ENCODE peak calls at places on chromosomes 1 and 21, in five cellular contexts. N is ovary, P is foreskin fibroblast, L is left ventricle myocardium inferior, D is astrocyte of the spinal cord. Q is an unnamed sample.

GRCh38 chr1:164983023-164983650 is 373.4 kb downstream of the LMX1A start:
- DNase-seq in N (no peak), P (no peak), L (no peak), D (no peak), Q (no peak)

GRCh38 chr1:2916153-2916552 is 105.1 kb upstream of the ACTRT2 start:
- DNase-seq in N (no peak), P (no peak), L (no peak), D (no peak), Q (no peak)

GRCh38 chr1:231337043-231337471 is 595 bp downstream of the EXOC8 start:
- DNase-seq in N (peak), P (no peak), L (peak), D (no peak), Q (no peak)

GRCh38 chr1:22886211-22886610 is 86.5 kb downstream of the LACTBL1 start:
- DNase-seq in N (no peak), P (peak), L (no peak), D (peak), Q (no peak)

GRCh38 chr1:178093958-178094751 is at the start of gene RASAL2:
- DNase-seq in N (peak), P (peak), L (peak), D (peak), Q (peak)

GRCh38 chr1:12776801-12777557 is 3.4 kb downstream of the PRAMEF12 start:
- DNase-seq in N (no peak), P (no peak), L (no peak), D (no peak), Q (no peak)

GRCh38 chr1:211843018-211843417 is 12.5 kb upstream of the LPGAT1 start:
- DNase-seq in N (no peak), P (no peak), L (no peak), D (no peak), Q (no peak)

GRCh38 chr1:2650967-2651645 is 18.3 kb upstream of the MMEL1 start:
- DNase-seq in N (no peak), P (no peak), L (peak), D (no peak), Q (peak)

GRCh38 chr21:40819262-40819661 is 27.7 kb downstream of the DSCAM start:
- DNase-seq in N (no peak), P (no peak), L (no peak), D (no peak), Q (no peak)

GRCh38 chr1:89725016-89725380 is 92.1 kb downstream of the LRRC8C start:
- DNase-seq in N (no peak), P (peak), L (peak), D (peak), Q (no peak)

GRCh38 chr1:232868793-232869491 is 63.7 kb downstream of the MAP10 start:
- DNase-seq in N (no peak), P (peak), L (no peak), D (peak), Q (peak)

GRCh38 chr21:28427356-28428022 is 565.2 kb downstream of the LTN1 start:
- DNase-seq in N (no peak), P (peak), L (no peak), D (peak), Q (no peak)

GRCh38 chr1:226722901-226723639 is 16.0 kb downstream of the ITPKB start:
- DNase-seq in N (no peak), P (no peak), L (no peak), D (no peak), Q (no peak)

GRCh38 chr1:42752284-42752683 is 12.2 kb upstream of the CLDN19 start:
- DNase-seq in N (no peak), P (no peak), L (no peak), D (no peak), Q (no peak)

GRCh38 chr1:161945306-161945705 is 78.4 kb downstream of the OLFML2B start:
- DNase-seq in N (no peak), P (no peak), L (no peak), D (no peak), Q (no peak)

GRCh38 chr1:56068908-56069307 is 510.5 kb downstream of the PLPP3 start:
- DNase-seq in N (no peak), P (peak), L (no peak), D (peak), Q (no peak)

GRCh38 chr1:41357451-41358151 is 3.6 kb upstream of the FOXO6 start:
- DNase-seq in N (no peak), P (no peak), L (peak), D (no peak), Q (peak)

GRCh38 chr1:115337276-115337632 is 795 bp downstream of the NGF start:
- DNase-seq in N (peak), P (no peak), L (no peak), D (no peak), Q (no peak)

GRCh38 chr1:30257322-30257721 is 466.1 kb downstream of the MATN1 start:
- DNase-seq in N (no peak), P (no peak), L (no peak), D (no peak), Q (peak)

GRCh38 chr1:225481738-225482137 is 53.9 kb upstream of the LBR start:
- DNase-seq in N (no peak), P (no peak), L (no peak), D (no peak), Q (no peak)

GRCh38 chr1:230899845-230900251 is 31.5 kb upstream of the C1orf198 start:
- DNase-seq in N (no peak), P (no peak), L (no peak), D (peak), Q (no peak)

GRCh38 chr21:36791695-36792451 is 93.0 kb downstream of the SIM2 start:
- DNase-seq in N (no peak), P (no peak), L (peak), D (no peak), Q (peak)

GRCh38 chr1:18735369-18735997 is 104.8 kb downstream of the PAX7 start:
- DNase-seq in N (no peak), P (no peak), L (no peak), D (no peak), Q (no peak)

GRCh38 chr1:230310381-230311163 is 115.6 kb downstream of the PGBD5 start:
- DNase-seq in N (peak), P (peak), L (peak), D (peak), Q (peak)

GRCh38 chr21:44920694-44921604 is at the start of gene ITGB2:
- DNase-seq in N (no peak), P (no peak), L (peak), D (no peak), Q (no peak)

GRCh38 chr21:44919111-44919912 is 1.4 kb downstream of the ITGB2 start:
- DNase-seq in N (no peak), P (no peak), L (peak), D (no peak), Q (no peak)

GRCh38 chr21:44918581-44919033 is 2.1 kb downstream of the ITGB2 start:
- DNase-seq in N (no peak), P (no peak), L (no peak), D (no peak), Q (no peak)

GRCh38 chr21:44921928-44922327 is 1.2 kb upstream of the ITGB2 start:
- DNase-seq in N (no peak), P (no peak), L (no peak), D (no peak), Q (no peak)

DNA sequence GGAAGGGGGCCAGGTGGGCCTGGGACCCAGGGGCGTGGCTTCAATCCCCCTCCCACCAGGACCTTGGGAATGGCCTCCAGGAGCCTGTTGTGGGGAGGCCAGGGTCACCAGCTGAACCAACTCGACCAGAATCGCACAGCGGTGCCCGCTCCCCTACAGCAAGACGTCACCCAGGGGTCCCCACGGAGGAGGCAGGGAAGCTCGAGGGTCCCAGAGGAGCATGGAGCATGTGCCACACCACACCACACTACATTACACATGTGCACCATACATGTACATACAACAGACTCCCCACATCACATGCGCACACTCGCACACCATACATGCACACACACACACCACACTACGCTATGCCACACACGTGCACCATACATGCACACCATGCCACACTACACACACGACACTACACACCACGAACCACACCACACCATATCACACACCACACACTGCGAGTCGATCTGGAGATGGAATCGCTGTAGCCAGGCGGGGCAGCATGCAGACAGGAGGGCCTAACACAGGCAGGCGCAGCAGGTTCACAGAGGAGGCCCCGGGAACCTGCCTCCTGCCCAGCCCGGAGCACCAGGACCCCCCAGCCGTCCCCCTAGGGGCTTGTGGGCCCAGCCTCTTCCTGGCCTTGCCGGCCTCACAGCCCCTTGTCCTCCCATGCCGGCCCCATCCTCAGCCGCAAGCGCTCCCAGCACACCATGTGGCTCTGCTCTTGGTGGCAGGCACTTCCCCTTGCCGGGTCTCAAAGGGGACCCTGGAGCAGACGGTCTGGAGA is 596 bp downstream of the ITGB2 start:
- DNase-seq in N (no peak), P (no peak), L (peak), D (no peak), Q (no peak)
- H3K4me3 ChIP-seq in N (no peak), P (no peak), L (peak), D (no peak), Q (no peak)

GRCh38 chr1:186987769-186988168 is 159.0 kb downstream of the PLA2G4A start:
- DNase-seq in N (no peak), P (no peak), L (no peak), D (no peak), Q (no peak)
- TF ChIP-seq CTCF in N (no peak), P (peak), L (no peak), D (peak), Q (no peak)

DNA sequence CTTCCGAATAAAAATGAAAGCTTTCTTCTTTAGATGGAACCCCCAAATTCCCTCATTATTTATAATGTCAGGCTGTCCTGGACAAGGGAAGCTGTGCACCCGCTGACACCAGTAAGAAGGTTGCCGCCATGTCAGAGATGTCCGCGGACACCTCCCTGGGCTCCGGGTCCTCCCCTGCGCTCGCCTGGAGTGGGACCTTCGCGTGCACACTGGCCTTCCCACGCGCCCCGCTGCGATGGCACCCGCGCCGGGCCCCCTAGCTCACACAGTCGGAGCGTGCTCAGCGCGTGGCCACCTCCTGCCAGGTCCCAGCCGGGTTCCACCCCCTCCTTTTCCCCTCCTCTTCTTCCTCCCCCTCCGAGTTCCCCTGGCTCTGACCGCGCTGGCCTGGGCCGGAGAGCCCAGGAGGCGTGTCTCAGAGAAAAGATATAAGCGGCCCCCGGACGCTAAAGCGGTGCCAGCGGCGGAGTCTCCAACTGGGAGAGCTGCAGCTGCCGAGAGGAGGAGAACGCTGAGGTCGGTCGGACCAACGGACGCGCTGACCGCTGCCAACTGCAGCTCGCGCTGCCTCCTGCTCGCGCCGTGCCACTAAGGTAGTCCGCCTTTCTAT is at the start of gene G0S2:
- DNase-seq in N (peak), P (peak), L (peak), D (peak), Q (peak)
- H3K4me3 ChIP-seq in N (peak), P (peak), L (peak), D (peak), Q (peak)

DNA sequence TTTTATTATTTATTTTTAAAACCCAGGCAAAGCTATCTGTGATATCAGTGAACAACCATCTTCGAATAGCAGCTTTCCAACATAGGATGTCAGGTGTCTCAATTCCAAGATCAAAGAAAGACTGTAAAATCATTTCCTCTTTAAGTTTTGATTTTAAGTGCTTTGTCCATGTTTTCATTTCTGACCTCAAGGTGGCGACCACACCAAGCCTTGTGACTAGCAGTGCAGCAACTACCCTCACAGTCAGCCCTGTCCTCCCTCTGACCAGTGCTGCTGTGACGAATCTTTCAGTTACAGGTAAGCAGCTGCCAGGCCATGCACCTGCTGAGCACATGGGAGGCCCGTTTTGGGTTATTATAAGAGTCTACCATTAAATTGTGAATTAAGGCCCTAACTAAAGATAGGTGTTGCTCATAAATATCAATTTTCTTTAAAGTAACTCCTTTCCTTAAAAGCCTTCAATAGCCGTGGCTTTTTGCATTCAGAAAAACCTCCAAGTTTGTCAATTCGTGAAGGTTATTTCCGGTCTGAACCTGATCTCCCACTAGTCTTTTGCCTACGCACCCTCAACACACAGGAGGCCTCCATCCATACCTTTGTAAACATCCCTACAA is 117.0 kb downstream of the CD247 start:
- DNase-seq in N (no peak), P (peak), L (no peak), D (peak), Q (no peak)
- TF ChIP-seq CTCF in N (no peak), P (peak), L (peak), D (peak), Q (no peak)

GRCh38 chr21:45410151-45410864 is 5.3 kb downstream of the COL18A1 start:
- DNase-seq in N (peak), P (no peak), L (peak), D (no peak), Q (no peak)
- H3K4me3 ChIP-seq in N (no peak), P (no peak), L (peak), D (no peak), Q (no peak)

DNA sequence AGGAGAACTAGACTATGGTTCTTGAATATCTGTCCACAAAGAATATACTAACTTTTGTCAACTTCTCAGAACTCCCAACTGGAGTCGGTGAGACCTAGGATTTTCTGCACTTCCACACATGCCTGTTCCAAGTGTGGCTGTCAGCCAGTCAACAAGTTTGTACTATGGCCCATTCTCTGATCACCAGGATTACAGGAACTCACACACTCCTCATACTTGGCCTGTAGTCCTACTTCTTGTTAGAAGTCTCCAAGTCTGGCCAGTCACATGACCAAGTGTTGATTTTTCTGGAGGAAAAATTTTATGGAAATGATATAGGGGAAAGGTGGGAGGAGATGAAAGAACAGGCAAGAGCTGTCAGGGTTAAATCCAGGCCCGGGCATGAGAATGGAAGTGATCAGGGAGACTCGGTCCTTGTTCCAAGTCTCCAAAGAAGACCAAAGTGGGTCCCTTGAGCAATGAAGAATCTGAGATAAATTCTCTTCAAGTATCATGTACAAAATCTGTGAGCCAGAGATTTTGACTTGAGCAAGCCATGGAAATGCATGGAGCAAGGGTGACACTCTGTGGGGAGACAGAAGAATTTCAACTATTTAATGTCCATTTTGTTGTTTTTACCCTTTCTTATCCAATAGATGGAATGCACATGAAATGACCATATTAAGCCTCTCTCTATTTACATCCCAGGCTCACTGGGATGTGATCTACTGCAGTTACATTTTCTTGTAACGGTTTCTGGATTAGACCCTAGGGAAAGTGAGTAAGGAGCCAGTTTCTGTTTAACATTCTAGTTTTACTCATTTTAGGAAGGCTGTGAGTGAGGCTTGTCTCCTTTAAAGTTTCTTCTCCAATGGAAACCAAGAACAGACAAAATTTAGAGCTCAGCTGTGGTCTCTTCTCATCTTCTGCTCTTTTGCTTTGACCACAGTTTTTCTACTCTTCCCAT is 320.9 kb downstream of the ASTN1 start:
- DNase-seq in N (no peak), P (peak), L (no peak), D (peak), Q (no peak)
- TF ChIP-seq CTCF in N (no peak), P (peak), L (peak), D (peak), Q (no peak)

DNA sequence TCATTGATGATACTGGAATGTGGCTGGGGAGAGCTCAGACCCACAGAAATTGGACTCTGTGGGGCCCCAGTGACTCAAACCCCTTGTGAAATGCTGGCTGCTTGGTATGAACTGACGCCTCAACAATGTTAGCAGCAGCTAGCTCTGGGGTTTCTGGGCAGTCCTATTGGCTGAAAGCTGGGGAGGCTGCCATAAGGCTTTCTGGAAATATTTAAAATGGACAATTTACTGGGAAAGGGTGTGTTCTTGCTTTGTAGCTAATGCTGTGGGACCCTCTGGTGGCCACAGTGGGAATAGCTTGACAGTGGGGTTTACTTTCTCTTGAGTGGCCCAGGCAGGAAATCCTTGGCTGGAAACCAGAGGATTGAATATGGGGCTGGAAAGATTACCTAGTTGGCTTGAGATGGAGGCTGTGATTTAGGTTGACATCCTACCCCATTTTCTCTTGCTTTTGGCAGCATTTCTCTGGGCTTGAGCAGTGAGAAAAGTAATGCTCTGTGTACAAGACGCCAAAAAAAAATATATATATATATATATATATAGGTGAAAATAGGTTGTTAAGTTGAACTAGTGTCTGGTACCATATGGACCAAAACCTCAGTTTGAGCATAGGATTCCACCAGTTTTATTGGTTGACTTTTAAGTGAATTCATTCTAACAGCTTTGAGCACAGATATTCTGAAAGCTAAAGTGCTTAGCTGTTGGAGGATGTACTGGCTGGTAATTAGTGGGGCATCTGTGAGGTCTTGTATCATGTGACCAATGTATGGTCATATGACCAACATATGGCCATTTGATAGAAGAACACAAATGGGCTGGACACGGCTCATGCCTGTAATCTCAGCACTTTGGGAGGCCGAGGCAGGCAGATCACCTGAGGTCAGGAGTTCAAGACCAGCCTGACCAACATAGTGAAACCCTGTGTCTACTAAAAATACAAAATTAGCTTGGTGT is 8.2 kb upstream of the S100A10 start:
- DNase-seq in N (peak), P (peak), L (peak), D (peak), Q (peak)
- H3K4me3 ChIP-seq in N (no peak), P (no peak), L (no peak), D (no peak), Q (no peak)

GRCh38 chr1:215992620-215993019 is 425.5 kb downstream of the KCTD3 start:
- DNase-seq in N (no peak), P (no peak), L (no peak), D (peak), Q (no peak)
- TF ChIP-seq CTCF in N (no peak), P (peak), L (peak), D (peak), Q (no peak)

GRCh38 chr1:4655674-4656532 is 1.5 kb downstream of the AJAP1 start:
- DNase-seq in N (peak), P (peak), L (peak), D (peak), Q (peak)

GRCh38 chr1:4656533-4657140 is 2.2 kb downstream of the AJAP1 start:
- DNase-seq in N (peak), P (no peak), L (no peak), D (no peak), Q (no peak)

GRCh38 chr1:4653796-4654715 is at the start of gene AJAP1:
- DNase-seq in N (peak), P (no peak), L (no peak), D (no peak), Q (no peak)

GRCh38 chr1:4653328-4653660 is 1.1 kb upstream of the AJAP1 start:
- DNase-seq in N (no peak), P (no peak), L (no peak), D (no peak), Q (no peak)

GRCh38 chr1:4654764-4655673 is 610 bp downstream of the AJAP1 start:
- DNase-seq in N (no peak), P (no peak), L (no peak), D (no peak), Q (no peak)
- H3K4me3 ChIP-seq in N (peak), P (peak), L (peak), D (no peak), Q (no peak)